ENCODE peak calls at places on chromosomes 12 and 14, in seven cellular contexts. J is D341Med; D is thyroid gland; N is aorta; Y is lower lobe of right lung; B is stimulated activated CD4-positive, alpha-beta T cell treated with anti-CD3 and anti-CD28 coated beads, Interleukin-4, amount 100 ng/mL, for 24 hours; R is RPMI7951. C is an unnamed sample.
A peak's percentile ranks its signal among the peaks of the same experiment; 100 is the strongest.

GRCh38 chr12:102095677-102096263 is 24.1 kb downstream of the NUP37 start:
- DNase-seq in J (peak; percentile 32), N (no peak), B (no peak), D (no peak), R (peak; percentile 20), Y (no peak), C (no peak)

GRCh38 chr12:47602949-47603558 is 102.8 kb downstream of the RPAP3 start:
- DNase-seq in B (no peak), J (no peak), D (no peak), N (no peak), R (no peak), Y (no peak), C (no peak)

GRCh38 chr12:39467432-39467870 is 24.5 kb upstream of the KIF21A start:
- DNase-seq in B (no peak), Y (no peak), D (no peak), J (no peak), R (peak; percentile 2), N (no peak), C (no peak)

GRCh38 chr14:74518221-74518620 is 24.7 kb downstream of the ISCA2 start:
- DNase-seq in B (no peak), R (no peak), J (no peak), Y (peak; percentile 32), N (no peak), D (no peak), C (no peak)

GRCh38 chr12:7787574-7788315 is 1.5 kb upstream of the NANOG start:
- DNase-seq in B (no peak), Y (no peak), D (no peak), R (no peak), N (no peak), J (no peak), C (peak; percentile 73)

GRCh38 chr12:46553911-46554310 is 181.3 kb upstream of the SLC38A2 start:
- DNase-seq in Y (no peak), D (no peak), J (no peak), N (no peak), B (no peak), R (no peak), C (no peak)

GRCh38 chr12:92487138-92487485 is 215.7 kb upstream of the PLEKHG7 start:
- DNase-seq in N (no peak), D (no peak), Y (no peak), R (no peak), B (no peak), J (no peak), C (no peak)

GRCh38 chr14:34722723-34723545 is 8.5 kb upstream of the CFL2 start:
- DNase-seq in J (peak; percentile 76), B (peak; percentile 36), N (no peak), R (peak; percentile 59), Y (no peak), D (peak; percentile 34), C (peak; percentile 38)

GRCh38 chr14:95250936-95251335 is 68.8 kb downstream of the CLMN start:
- DNase-seq in B (no peak), Y (no peak), N (no peak), J (no peak), R (no peak), D (no peak), C (no peak)

GRCh38 chr14:51614707-51615106 is 37.0 kb upstream of the FRMD6 start:
- DNase-seq in D (no peak), Y (no peak), R (peak; percentile 69), B (no peak), N (no peak), J (no peak), C (no peak)

GRCh38 chr12:22172501-22172900 is 126.5 kb downstream of the CMAS start:
- DNase-seq in J (no peak), N (no peak), R (no peak), D (no peak), Y (no peak), B (no peak), C (no peak)

GRCh38 chr14:58200480-58200841 is 512 bp downstream of the ACTR10 start:
- DNase-seq in B (no peak), R (no peak), J (no peak), Y (no peak), D (no peak), N (no peak), C (no peak)

GRCh38 chr14:32134448-32135070 is 57.5 kb downstream of the ARHGAP5 start:
- DNase-seq in Y (no peak), B (no peak), D (no peak), R (peak; percentile 19), N (no peak), J (no peak), C (no peak)

GRCh38 chr14:23147676-23148075 is 28.6 kb upstream of the CEBPE start:
- DNase-seq in N (no peak), J (no peak), Y (no peak), D (peak; percentile 29), R (peak; percentile 56), B (no peak), C (peak; percentile 59)

GRCh38 chr12:115964626-115965025 is 312.9 kb downstream of the MED13L start:
- DNase-seq in B (no peak), R (no peak), J (no peak), Y (no peak), D (no peak), N (no peak), C (no peak)

GRCh38 chr12:11884661-11885060 is 186.1 kb upstream of the BCL2L14 start:
- DNase-seq in B (no peak), R (peak; percentile 55), J (no peak), Y (no peak), D (no peak), N (no peak), C (no peak)

GRCh38 chr14:102325791-102326345 is 6.3 kb downstream of the ZNF839 start:
- DNase-seq in R (no peak), N (no peak), Y (no peak), B (no peak), D (no peak), J (no peak), C (no peak)

GRCh38 chr12:52215587-52216031 is 17.4 kb upstream of the KRT7 start:
- DNase-seq in J (no peak), Y (peak; percentile 52), D (peak; percentile 57), R (peak; percentile 94), B (no peak), N (no peak), C (peak; percentile 34)

GRCh38 chr14:79758985-79759384 is 452.3 kb downstream of the DIO2 start:
- DNase-seq in N (no peak), Y (no peak), R (no peak), J (no peak), D (no peak), B (no peak), C (no peak)

C was measured in body of pancreas.